ENCODE peak calls at places on chromosome 20, in seven cellular contexts. One of them, this sample, is unnamed.

GRCh38 chr20:5636127-5636520 is 114.1 kb upstream of the SHLD1 start:
- DNase-seq in KBM-7: no peak
- DNase-seq in foreskin fibroblast: no peak
- DNase-seq in Caki2: no peak
- DNase-seq in stimulated activated CD8-positive, alpha-beta memory T cell treated with anti-CD3 and anti-CD28 coated beads, Interleukin-4, amount 100 ng/mL, for 48 hours: no peak
- DNase-seq in dorsolateral prefrontal cortex: no peak
- DNase-seq in NCI-H748 treated with DMSO at 0.1 percent for 48 hours: no peak
- DNase-seq in this sample: no peak

GRCh38 chr20:50333131-50333530 is 142.5 kb downstream of the CEBPB start:
- DNase-seq in KBM-7: no peak
- DNase-seq in foreskin fibroblast: no peak
- DNase-seq in Caki2: no peak
- DNase-seq in stimulated activated CD8-positive, alpha-beta memory T cell treated with anti-CD3 and anti-CD28 coated beads, Interleukin-4, amount 100 ng/mL, for 48 hours: no peak
- DNase-seq in dorsolateral prefrontal cortex: no peak
- DNase-seq in NCI-H748 treated with DMSO at 0.1 percent for 48 hours: no peak
- DNase-seq in this sample: no peak

GRCh38 chr20:44074252-44075151 is 112.5 kb downstream of the JPH2 start:
- DNase-seq in KBM-7: no peak
- DNase-seq in foreskin fibroblast: peak
- DNase-seq in Caki2: peak
- DNase-seq in stimulated activated CD8-positive, alpha-beta memory T cell treated with anti-CD3 and anti-CD28 coated beads, Interleukin-4, amount 100 ng/mL, for 48 hours: peak
- DNase-seq in dorsolateral prefrontal cortex: peak
- DNase-seq in NCI-H748 treated with DMSO at 0.1 percent for 48 hours: no peak
- DNase-seq in this sample: no peak

GRCh38 chr20:38626921-38627659 is 25.5 kb downstream of the ARHGAP40 start:
- DNase-seq in KBM-7: no peak
- DNase-seq in foreskin fibroblast: no peak
- DNase-seq in Caki2: no peak
- DNase-seq in stimulated activated CD8-positive, alpha-beta memory T cell treated with anti-CD3 and anti-CD28 coated beads, Interleukin-4, amount 100 ng/mL, for 48 hours: no peak
- DNase-seq in dorsolateral prefrontal cortex: no peak
- DNase-seq in NCI-H748 treated with DMSO at 0.1 percent for 48 hours: no peak
- DNase-seq in this sample: no peak

GRCh38 chr20:4550740-4551139 is 171.0 kb upstream of the PRND start:
- DNase-seq in KBM-7: no peak
- DNase-seq in foreskin fibroblast: peak
- DNase-seq in Caki2: no peak
- DNase-seq in stimulated activated CD8-positive, alpha-beta memory T cell treated with anti-CD3 and anti-CD28 coated beads, Interleukin-4, amount 100 ng/mL, for 48 hours: no peak
- DNase-seq in dorsolateral prefrontal cortex: no peak
- DNase-seq in NCI-H748 treated with DMSO at 0.1 percent for 48 hours: no peak
- DNase-seq in this sample: no peak

GRCh38 chr20:16052406-16052805 is 520.8 kb downstream of the KIF16B start:
- DNase-seq in KBM-7: no peak
- DNase-seq in foreskin fibroblast: no peak
- DNase-seq in Caki2: no peak
- DNase-seq in stimulated activated CD8-positive, alpha-beta memory T cell treated with anti-CD3 and anti-CD28 coated beads, Interleukin-4, amount 100 ng/mL, for 48 hours: no peak
- DNase-seq in dorsolateral prefrontal cortex: no peak
- DNase-seq in NCI-H748 treated with DMSO at 0.1 percent for 48 hours: no peak
- DNase-seq in this sample: no peak

GRCh38 chr20:22490287-22491187 is 93.8 kb downstream of the FOXA2 start:
- DNase-seq in KBM-7: no peak
- DNase-seq in foreskin fibroblast: no peak
- DNase-seq in Caki2: peak
- DNase-seq in stimulated activated CD8-positive, alpha-beta memory T cell treated with anti-CD3 and anti-CD28 coated beads, Interleukin-4, amount 100 ng/mL, for 48 hours: no peak
- DNase-seq in dorsolateral prefrontal cortex: no peak
- DNase-seq in NCI-H748 treated with DMSO at 0.1 percent for 48 hours: peak
- DNase-seq in this sample: no peak

GRCh38 chr20:57834306-57834863 is 124.6 kb upstream of the PMEPA1 start:
- DNase-seq in KBM-7: no peak
- DNase-seq in foreskin fibroblast: no peak
- DNase-seq in Caki2: no peak
- DNase-seq in stimulated activated CD8-positive, alpha-beta memory T cell treated with anti-CD3 and anti-CD28 coated beads, Interleukin-4, amount 100 ng/mL, for 48 hours: no peak
- DNase-seq in dorsolateral prefrontal cortex: no peak
- DNase-seq in NCI-H748 treated with DMSO at 0.1 percent for 48 hours: no peak
- DNase-seq in this sample: no peak

GRCh38 chr20:6976535-6976934 is 209.0 kb downstream of the BMP2 start:
- DNase-seq in KBM-7: peak
- DNase-seq in foreskin fibroblast: peak
- DNase-seq in Caki2: peak
- DNase-seq in stimulated activated CD8-positive, alpha-beta memory T cell treated with anti-CD3 and anti-CD28 coated beads, Interleukin-4, amount 100 ng/mL, for 48 hours: no peak
- DNase-seq in dorsolateral prefrontal cortex: no peak
- DNase-seq in NCI-H748 treated with DMSO at 0.1 percent for 48 hours: no peak
- DNase-seq in this sample: no peak

GRCh38 chr20:20737158-20737557 is 24.7 kb upstream of the RALGAPA2 start:
- DNase-seq in KBM-7: peak
- DNase-seq in foreskin fibroblast: no peak
- DNase-seq in Caki2: no peak
- DNase-seq in stimulated activated CD8-positive, alpha-beta memory T cell treated with anti-CD3 and anti-CD28 coated beads, Interleukin-4, amount 100 ng/mL, for 48 hours: no peak
- DNase-seq in dorsolateral prefrontal cortex: no peak
- DNase-seq in NCI-H748 treated with DMSO at 0.1 percent for 48 hours: no peak
- DNase-seq in this sample: no peak

GRCh38 chr20:445514-446336 is 16.6 kb downstream of the TBC1D20 start:
- DNase-seq in KBM-7: no peak
- DNase-seq in foreskin fibroblast: no peak
- DNase-seq in Caki2: no peak
- DNase-seq in stimulated activated CD8-positive, alpha-beta memory T cell treated with anti-CD3 and anti-CD28 coated beads, Interleukin-4, amount 100 ng/mL, for 48 hours: no peak
- DNase-seq in dorsolateral prefrontal cortex: peak
- DNase-seq in NCI-H748 treated with DMSO at 0.1 percent for 48 hours: no peak
- DNase-seq in this sample: no peak

This sample was measured in NCI-H2227 treated with DMSO at 0.1 percent for 48 hours.